ENCODE peak calls at places on chromosomes 3 and 15, in four cellular contexts. One of them, this sample, is unnamed.
A peak's percentile ranks its signal among the peaks of the same experiment; 100 is the strongest.

GRCh38 chr15:45784656-45785055 is 149.8 kb downstream of the SQOR start:
- DNase-seq in A549: no peak
- DNase-seq in Panc1: no peak
- DNase-seq in HCT116: no peak
- DNase-seq in this sample: no peak

GRCh38 chr15:70093481-70094309 is 4.0 kb downstream of the TLE3 start:
- DNase-seq in A549: no peak
- DNase-seq in HCT116: no peak
- DNase-seq in Panc1: no peak
- DNase-seq in this sample: peak; percentile 17

GRCh38 chr3:101300073-101300472 is 20.3 kb downstream of the IMPG2 start:
- DNase-seq in A549: no peak
- DNase-seq in HCT116: no peak
- DNase-seq in Panc1: no peak
- DNase-seq in this sample: no peak

GRCh38 chr15:101521084-101521483 is 31.6 kb upstream of the PCSK6 start:
- DNase-seq in Panc1: no peak
- DNase-seq in A549: no peak
- DNase-seq in HCT116: no peak
- DNase-seq in this sample: no peak

GRCh38 chr15:61195116-61196002 is 33.7 kb downstream of the RORA start:
- DNase-seq in HCT116: peak; percentile 26
- DNase-seq in Panc1: peak; percentile 39
- DNase-seq in A549: peak; percentile 37
- DNase-seq in this sample: peak; percentile 1

GRCh38 chr15:78392430-78392829 is 45.6 kb upstream of the IREB2 start:
- DNase-seq in Panc1: no peak
- DNase-seq in HCT116: no peak
- DNase-seq in A549: no peak
- DNase-seq in this sample: no peak

GRCh38 chr3:56962200-56962599 is 98.3 kb upstream of the SPATA12 start:
- DNase-seq in A549: no peak
- DNase-seq in Panc1: no peak
- DNase-seq in HCT116: no peak
- DNase-seq in this sample: no peak

GRCh38 chr15:82970696-82971095 is 15.3 kb upstream of the RAMAC start:
- DNase-seq in A549: no peak
- DNase-seq in Panc1: no peak
- DNase-seq in HCT116: no peak
- DNase-seq in this sample: no peak

GRCh38 chr3:147002721-147003120 is 397.6 kb upstream of the PLSCR5 start:
- DNase-seq in Panc1: no peak
- DNase-seq in HCT116: no peak
- DNase-seq in A549: no peak
- DNase-seq in this sample: no peak

GRCh38 chr15:68617001-68617400 is 38.2 kb downstream of the CORO2B start:
- DNase-seq in Panc1: no peak
- DNase-seq in A549: no peak
- DNase-seq in HCT116: no peak
- DNase-seq in this sample: no peak

GRCh38 chr15:66706840-66707239 is 4.8 kb downstream of the SMAD6 start:
- DNase-seq in A549: no peak
- DNase-seq in Panc1: no peak
- DNase-seq in HCT116: no peak
- DNase-seq in this sample: no peak

DNA sequence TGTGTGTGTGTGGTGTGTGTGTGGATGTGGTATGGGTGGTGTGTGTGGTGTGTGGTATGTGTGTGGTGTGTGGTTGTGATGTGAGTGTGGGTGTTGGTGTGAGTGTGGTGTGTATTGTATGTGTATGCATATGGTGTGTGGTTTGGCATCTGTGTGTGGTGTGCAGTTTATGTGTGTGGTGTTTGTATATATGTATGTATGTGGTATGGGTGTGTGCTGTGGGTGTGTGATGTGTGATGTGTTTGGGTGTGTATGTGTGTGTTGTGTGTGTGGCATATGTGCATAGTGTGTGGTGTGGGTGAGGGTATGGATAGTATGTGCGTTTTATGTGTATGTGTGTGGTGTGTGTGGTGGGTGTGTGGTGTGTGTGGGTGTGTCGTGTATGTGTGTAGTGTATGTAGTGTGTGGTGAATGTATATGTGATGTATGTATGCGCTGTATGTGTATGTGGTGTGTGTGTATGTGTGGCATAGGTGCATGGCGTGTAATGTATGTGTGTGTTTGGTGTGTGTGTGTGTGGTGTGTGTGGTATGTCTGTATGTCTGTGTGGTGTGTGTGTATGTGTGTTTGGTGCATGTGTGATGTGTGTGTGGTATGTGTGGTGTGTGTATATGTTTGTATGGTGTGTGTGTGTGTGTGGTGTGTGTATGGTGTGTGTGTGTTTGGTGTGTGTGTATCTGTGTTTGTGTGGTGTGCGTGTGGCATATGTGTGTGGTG is 58.0 kb downstream of the EFCAB12 start:
- DNase-seq in A549: no peak
- DNase-seq in HCT116: no peak
- DNase-seq in Panc1: no peak
- DNase-seq in this sample: no peak
- TF ChIP-seq CTCF in A549: no peak
- TF ChIP-seq CTCF in HCT116: no peak
- TF ChIP-seq CTCF in Panc1: no peak
- TF ChIP-seq CTCF in this sample: no peak

GRCh38 chr15:39154776-39155175 is 426.1 kb upstream of the THBS1 start:
- DNase-seq in A549: no peak
- DNase-seq in Panc1: no peak
- DNase-seq in HCT116: no peak
- DNase-seq in this sample: no peak

GRCh38 chr15:39153058-39153457 is 427.8 kb upstream of the THBS1 start:
- DNase-seq in HCT116: no peak
- DNase-seq in Panc1: no peak
- DNase-seq in A549: no peak
- DNase-seq in this sample: no peak

GRCh38 chr15:39151545-39151944 is 429.3 kb upstream of the THBS1 start:
- DNase-seq in A549: no peak
- DNase-seq in Panc1: no peak
- DNase-seq in HCT116: no peak
- DNase-seq in this sample: no peak

GRCh38 chr15:39154136-39154770 is 426.6 kb upstream of the THBS1 start:
- DNase-seq in Panc1: no peak
- DNase-seq in HCT116: no peak
- DNase-seq in A549: no peak
- DNase-seq in this sample: no peak

GRCh38 chr15:39153718-39154117 is 427.2 kb upstream of the THBS1 start:
- DNase-seq in A549: no peak
- DNase-seq in Panc1: no peak
- DNase-seq in HCT116: no peak
- DNase-seq in this sample: no peak
- TF ChIP-seq REST in A549: no peak
- TF ChIP-seq REST in Panc1: no peak
- TF ChIP-seq REST in HCT116: no peak
- TF ChIP-seq REST in this sample: no peak

GRCh38 chr15:84575493-84575892 is 25.3 kb upstream of the ZSCAN2 start:
- DNase-seq in A549: no peak
- DNase-seq in Panc1: no peak
- DNase-seq in HCT116: no peak
- DNase-seq in this sample: no peak

GRCh38 chr15:84572231-84572630 is 28.6 kb upstream of the ZSCAN2 start:
- DNase-seq in Panc1: no peak
- DNase-seq in A549: no peak
- DNase-seq in HCT116: no peak
- DNase-seq in this sample: no peak

DNA sequence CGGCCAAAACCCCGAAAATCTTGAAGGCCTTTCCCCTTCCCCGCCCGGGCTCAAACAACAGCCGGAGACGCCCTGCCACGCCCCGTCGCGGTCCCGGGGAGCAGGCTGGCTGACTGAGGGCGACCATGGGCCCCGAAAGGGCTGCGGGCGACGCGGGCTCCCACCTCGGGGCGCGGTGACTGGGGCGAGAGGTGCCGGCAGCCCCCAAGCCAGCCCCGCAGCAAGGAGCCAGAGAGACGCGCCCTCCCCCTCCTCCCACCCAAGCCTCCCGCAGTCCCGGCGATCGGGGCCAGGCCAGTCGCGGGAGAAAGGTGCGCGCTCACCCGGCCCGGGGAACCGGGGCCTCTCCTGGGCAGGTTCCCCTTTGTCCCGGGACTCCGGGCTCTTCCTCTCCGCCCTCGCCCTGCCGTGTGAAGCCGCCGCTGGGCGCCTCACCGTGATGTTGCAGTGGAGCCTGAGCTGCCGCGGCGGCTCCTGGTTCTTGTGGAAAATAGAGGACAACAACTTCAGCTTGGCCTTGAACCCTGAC is 30.6 kb upstream of the ZSCAN2 start:
- DNase-seq in A549: peak; percentile 44
- DNase-seq in Panc1: no peak
- DNase-seq in HCT116: no peak
- DNase-seq in this sample: peak; percentile 39
- H3K4me3 ChIP-seq in A549: peak overlapping the region; percentile 93
- H3K4me3 ChIP-seq in Panc1: peak overlapping the region; percentile 72
- H3K4me3 ChIP-seq in HCT116: peak overlapping the region; percentile 77
- H3K4me3 ChIP-seq in this sample: peak overlapping the region; percentile 79

GRCh38 chr15:85872125-85872524 is 77.4 kb upstream of the KLHL25 start:
- DNase-seq in HCT116: no peak
- DNase-seq in Panc1: no peak
- DNase-seq in A549: no peak
- DNase-seq in this sample: no peak
- TF ChIP-seq CTCF in HCT116: no peak
- TF ChIP-seq CTCF in Panc1: no peak
- TF ChIP-seq CTCF in A549: no peak
- TF ChIP-seq CTCF in this sample: no peak

GRCh38 chr15:85595804-85596536 is 198.8 kb downstream of the KLHL25 start:
- DNase-seq in A549: no peak
- DNase-seq in Panc1: no peak
- DNase-seq in HCT116: no peak
- DNase-seq in this sample: no peak

GRCh38 chr15:85591622-85592021 is 203.1 kb downstream of the KLHL25 start:
- DNase-seq in A549: no peak
- DNase-seq in HCT116: no peak
- DNase-seq in Panc1: no peak
- DNase-seq in this sample: no peak

GRCh38 chr15:85597155-85597815 is 197.4 kb downstream of the KLHL25 start:
- DNase-seq in HCT116: no peak
- DNase-seq in Panc1: no peak
- DNase-seq in A549: no peak
- DNase-seq in this sample: no peak

GRCh38 chr15:85592148-85592547 is 202.6 kb downstream of the KLHL25 start:
- DNase-seq in A549: no peak
- DNase-seq in HCT116: no peak
- DNase-seq in Panc1: no peak
- DNase-seq in this sample: no peak

DNA sequence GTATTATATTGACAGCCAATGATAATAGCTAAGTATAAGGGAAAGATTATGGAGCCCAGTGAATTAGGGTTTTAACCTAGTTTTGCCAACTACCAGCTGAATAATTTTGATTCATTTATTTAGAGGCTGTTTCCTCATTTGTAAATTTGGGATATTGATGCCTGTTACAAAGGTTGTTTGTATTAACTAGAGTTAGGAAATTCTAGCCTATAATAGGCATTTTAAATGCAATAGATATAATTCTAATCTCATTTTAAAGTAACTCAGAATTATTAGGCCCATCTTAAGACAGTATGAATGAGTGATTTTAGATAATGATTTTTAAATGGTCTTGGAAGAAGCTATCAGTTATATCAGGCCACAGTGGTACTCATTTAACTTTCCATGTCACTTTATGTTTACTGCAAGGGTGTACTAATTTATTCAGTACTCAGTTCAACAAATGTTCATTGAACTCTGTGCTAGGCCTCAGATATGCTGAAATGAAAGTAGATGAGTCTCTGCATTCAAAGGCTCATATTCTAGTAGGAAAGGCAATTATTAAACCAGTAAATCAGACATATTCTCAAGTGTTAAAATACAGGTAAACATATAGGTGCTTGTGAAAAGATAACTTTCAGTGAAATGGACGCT is 200.8 kb downstream of the KLHL25 start:
- DNase-seq in HCT116: no peak
- DNase-seq in Panc1: no peak
- DNase-seq in A549: no peak
- DNase-seq in this sample: no peak
- TF ChIP-seq REST in HCT116: no peak
- TF ChIP-seq REST in Panc1: no peak
- TF ChIP-seq REST in A549: no peak
- TF ChIP-seq REST in this sample: no peak